ENCODE peak calls at places on chromosomes 3 and 15, in six cellular contexts. One of them, this sample, is unnamed.
A peak's percentile ranks its signal among the peaks of the same experiment; 100 is the strongest.

GRCh38 chr3:16311960-16312451 is 47.0 kb downstream of the OXNAD1 start:
- DNase-seq in glutamatergic neuron: no peak
- DNase-seq in WERI-Rb-1: no peak
- DNase-seq in left ventricle myocardium inferior: peak; percentile 46
- DNase-seq in hippocampal formation: no peak
- DNase-seq in activated CD8-positive, alpha-beta memory T cell treated with anti-CD3 and anti-CD28 coated beads, Interleukin-2, amount 10 ng/mL, durations not matched to agents 7 days and 5 days: peak; percentile 81
- DNase-seq in this sample: no peak

GRCh38 chr3:151837057-151837456 is 23.1 kb downstream of the AADAC start:
- DNase-seq in glutamatergic neuron: no peak
- DNase-seq in WERI-Rb-1: peak; percentile 12
- DNase-seq in left ventricle myocardium inferior: no peak
- DNase-seq in hippocampal formation: peak; percentile 2
- DNase-seq in activated CD8-positive, alpha-beta memory T cell treated with anti-CD3 and anti-CD28 coated beads, Interleukin-2, amount 10 ng/mL, durations not matched to agents 7 days and 5 days: no peak
- DNase-seq in this sample: peak; percentile 77

GRCh38 chr3:46882377-46883015 is 5.0 kb downstream of the PTH1R start:
- DNase-seq in glutamatergic neuron: peak; percentile 56
- DNase-seq in WERI-Rb-1: no peak
- DNase-seq in left ventricle myocardium inferior: no peak
- DNase-seq in hippocampal formation: no peak
- DNase-seq in activated CD8-positive, alpha-beta memory T cell treated with anti-CD3 and anti-CD28 coated beads, Interleukin-2, amount 10 ng/mL, durations not matched to agents 7 days and 5 days: no peak
- DNase-seq in this sample: no peak

GRCh38 chr3:185866555-185866954 is 41.7 kb upstream of the IGF2BP2 start:
- DNase-seq in glutamatergic neuron: no peak
- DNase-seq in WERI-Rb-1: no peak
- DNase-seq in left ventricle myocardium inferior: no peak
- DNase-seq in hippocampal formation: no peak
- DNase-seq in activated CD8-positive, alpha-beta memory T cell treated with anti-CD3 and anti-CD28 coated beads, Interleukin-2, amount 10 ng/mL, durations not matched to agents 7 days and 5 days: no peak
- DNase-seq in this sample: no peak

GRCh38 chr3:141104151-141104741 is 53.1 kb downstream of the SPSB4 start:
- DNase-seq in glutamatergic neuron: no peak
- DNase-seq in WERI-Rb-1: peak; percentile 82
- DNase-seq in left ventricle myocardium inferior: peak; percentile 34
- DNase-seq in hippocampal formation: no peak
- DNase-seq in activated CD8-positive, alpha-beta memory T cell treated with anti-CD3 and anti-CD28 coated beads, Interleukin-2, amount 10 ng/mL, durations not matched to agents 7 days and 5 days: no peak
- DNase-seq in this sample: no peak

GRCh38 chr15:31254431-31255175 is 72.0 kb upstream of the KLF13 start:
- DNase-seq in glutamatergic neuron: no peak
- DNase-seq in WERI-Rb-1: no peak
- DNase-seq in left ventricle myocardium inferior: no peak
- DNase-seq in hippocampal formation: no peak
- DNase-seq in activated CD8-positive, alpha-beta memory T cell treated with anti-CD3 and anti-CD28 coated beads, Interleukin-2, amount 10 ng/mL, durations not matched to agents 7 days and 5 days: no peak
- DNase-seq in this sample: no peak

GRCh38 chr3:52067046-52067445 is 10.7 kb upstream of the DUSP7 start:
- DNase-seq in glutamatergic neuron: no peak
- DNase-seq in WERI-Rb-1: no peak
- DNase-seq in left ventricle myocardium inferior: no peak
- DNase-seq in hippocampal formation: no peak
- DNase-seq in activated CD8-positive, alpha-beta memory T cell treated with anti-CD3 and anti-CD28 coated beads, Interleukin-2, amount 10 ng/mL, durations not matched to agents 7 days and 5 days: no peak
- DNase-seq in this sample: no peak

GRCh38 chr3:136247855-136248254 is 2.3 kb upstream of the PCCB start:
- DNase-seq in glutamatergic neuron: no peak
- DNase-seq in WERI-Rb-1: no peak
- DNase-seq in left ventricle myocardium inferior: no peak
- DNase-seq in hippocampal formation: no peak
- DNase-seq in activated CD8-positive, alpha-beta memory T cell treated with anti-CD3 and anti-CD28 coated beads, Interleukin-2, amount 10 ng/mL, durations not matched to agents 7 days and 5 days: no peak
- DNase-seq in this sample: no peak

GRCh38 chr3:4413467-4413866 is 53.6 kb downstream of the SUMF1 start:
- DNase-seq in glutamatergic neuron: no peak
- DNase-seq in WERI-Rb-1: no peak
- DNase-seq in left ventricle myocardium inferior: no peak
- DNase-seq in hippocampal formation: no peak
- DNase-seq in activated CD8-positive, alpha-beta memory T cell treated with anti-CD3 and anti-CD28 coated beads, Interleukin-2, amount 10 ng/mL, durations not matched to agents 7 days and 5 days: no peak
- DNase-seq in this sample: no peak

GRCh38 chr3:97970929-97971460 is 1.2 kb downstream of the RIOX2 start:
- DNase-seq in glutamatergic neuron: no peak
- DNase-seq in WERI-Rb-1: no peak
- DNase-seq in left ventricle myocardium inferior: no peak
- DNase-seq in hippocampal formation: no peak
- DNase-seq in activated CD8-positive, alpha-beta memory T cell treated with anti-CD3 and anti-CD28 coated beads, Interleukin-2, amount 10 ng/mL, durations not matched to agents 7 days and 5 days: no peak
- DNase-seq in this sample: no peak

GRCh38 chr15:83164409-83165404 is 42.9 kb downstream of the HDGFL3 start:
- DNase-seq in glutamatergic neuron: no peak
- DNase-seq in WERI-Rb-1: no peak
- DNase-seq in left ventricle myocardium inferior: no peak
- DNase-seq in hippocampal formation: no peak
- DNase-seq in activated CD8-positive, alpha-beta memory T cell treated with anti-CD3 and anti-CD28 coated beads, Interleukin-2, amount 10 ng/mL, durations not matched to agents 7 days and 5 days: peak; percentile 55
- DNase-seq in this sample: no peak

GRCh38 chr15:56325186-56325585 is 40.0 kb upstream of the TEX9 start:
- DNase-seq in glutamatergic neuron: no peak
- DNase-seq in WERI-Rb-1: no peak
- DNase-seq in left ventricle myocardium inferior: no peak
- DNase-seq in hippocampal formation: no peak
- DNase-seq in activated CD8-positive, alpha-beta memory T cell treated with anti-CD3 and anti-CD28 coated beads, Interleukin-2, amount 10 ng/mL, durations not matched to agents 7 days and 5 days: no peak
- DNase-seq in this sample: peak; percentile 2

GRCh38 chr3:189683576-189684255 is 52.5 kb downstream of the TP63 start:
- DNase-seq in glutamatergic neuron: no peak
- DNase-seq in WERI-Rb-1: no peak
- DNase-seq in left ventricle myocardium inferior: no peak
- DNase-seq in hippocampal formation: no peak
- DNase-seq in activated CD8-positive, alpha-beta memory T cell treated with anti-CD3 and anti-CD28 coated beads, Interleukin-2, amount 10 ng/mL, durations not matched to agents 7 days and 5 days: no peak
- DNase-seq in this sample: no peak

GRCh38 chr3:141228385-141228784 is 3.2 kb upstream of the PXYLP1 start:
- DNase-seq in glutamatergic neuron: no peak
- DNase-seq in WERI-Rb-1: no peak
- DNase-seq in left ventricle myocardium inferior: no peak
- DNase-seq in hippocampal formation: no peak
- DNase-seq in activated CD8-positive, alpha-beta memory T cell treated with anti-CD3 and anti-CD28 coated beads, Interleukin-2, amount 10 ng/mL, durations not matched to agents 7 days and 5 days: no peak
- DNase-seq in this sample: no peak

GRCh38 chr3:51024765-51025681 is 350.3 kb downstream of the DOCK3 start:
- DNase-seq in glutamatergic neuron: no peak
- DNase-seq in WERI-Rb-1: no peak
- DNase-seq in left ventricle myocardium inferior: no peak
- DNase-seq in hippocampal formation: no peak
- DNase-seq in activated CD8-positive, alpha-beta memory T cell treated with anti-CD3 and anti-CD28 coated beads, Interleukin-2, amount 10 ng/mL, durations not matched to agents 7 days and 5 days: peak; percentile 88
- DNase-seq in this sample: no peak

GRCh38 chr15:69602921-69603320 is 150.3 kb downstream of the RPLP1 start:
- DNase-seq in glutamatergic neuron: no peak
- DNase-seq in WERI-Rb-1: no peak
- DNase-seq in left ventricle myocardium inferior: no peak
- DNase-seq in hippocampal formation: no peak
- DNase-seq in activated CD8-positive, alpha-beta memory T cell treated with anti-CD3 and anti-CD28 coated beads, Interleukin-2, amount 10 ng/mL, durations not matched to agents 7 days and 5 days: peak; percentile 21
- DNase-seq in this sample: no peak

GRCh38 chr3:100209948-100210776 is 50.6 kb upstream of the TBC1D23 start:
- DNase-seq in glutamatergic neuron: no peak
- DNase-seq in WERI-Rb-1: no peak
- DNase-seq in left ventricle myocardium inferior: no peak
- DNase-seq in hippocampal formation: no peak
- DNase-seq in activated CD8-positive, alpha-beta memory T cell treated with anti-CD3 and anti-CD28 coated beads, Interleukin-2, amount 10 ng/mL, durations not matched to agents 7 days and 5 days: no peak
- DNase-seq in this sample: no peak

GRCh38 chr3:115975796-115976195 is 352.5 kb downstream of the GAP43 start:
- DNase-seq in glutamatergic neuron: no peak
- DNase-seq in WERI-Rb-1: no peak
- DNase-seq in left ventricle myocardium inferior: no peak
- DNase-seq in hippocampal formation: no peak
- DNase-seq in activated CD8-positive, alpha-beta memory T cell treated with anti-CD3 and anti-CD28 coated beads, Interleukin-2, amount 10 ng/mL, durations not matched to agents 7 days and 5 days: no peak
- DNase-seq in this sample: no peak

GRCh38 chr15:47983533-47983932 is 137.3 kb upstream of the SLC24A5 start:
- DNase-seq in glutamatergic neuron: no peak
- DNase-seq in WERI-Rb-1: no peak
- DNase-seq in left ventricle myocardium inferior: no peak
- DNase-seq in hippocampal formation: no peak
- DNase-seq in activated CD8-positive, alpha-beta memory T cell treated with anti-CD3 and anti-CD28 coated beads, Interleukin-2, amount 10 ng/mL, durations not matched to agents 7 days and 5 days: no peak
- DNase-seq in this sample: no peak

GRCh38 chr3:129277829-129278271 is 820 bp upstream of the HMCES start:
- DNase-seq in glutamatergic neuron: peak; percentile 34
- DNase-seq in WERI-Rb-1: no peak
- DNase-seq in left ventricle myocardium inferior: no peak
- DNase-seq in hippocampal formation: no peak
- DNase-seq in activated CD8-positive, alpha-beta memory T cell treated with anti-CD3 and anti-CD28 coated beads, Interleukin-2, amount 10 ng/mL, durations not matched to agents 7 days and 5 days: no peak
- DNase-seq in this sample: no peak

This sample was measured in COLO829.